ENCODE peak calls at places on chromosomes 5 and 9, in six cellular contexts. K is activated effector memory CD4-positive, alpha-beta T cell treated with anti-CD3 and anti-CD28 coated beads, Interleukin-2, amount 50 U/mL, for 16 hours; P is activated T-helper 1 cell treated with Interleukin-2 at 50 U/mL for 16 hours; G is A549; N is ovary; E is mammary epithelial cell. Q is an unnamed sample.

GRCh38 chr5:114249838-114250237 is 112.0 kb upstream of the KCNN2 start:
- DNase-seq in E (no peak), K (no peak), G (no peak), N (no peak), P (no peak), Q (no peak)

GRCh38 chr9:33818167-33818831 is 1.3 kb downstream of the UBE2R2 start:
- DNase-seq in G (no peak), P (no peak), E (peak), K (no peak), N (no peak), Q (no peak)

GRCh38 chr9:21856301-21857094 is 54.1 kb downstream of the MTAP start:
- DNase-seq in N (no peak), E (no peak), G (no peak), K (no peak), P (no peak), Q (no peak)

GRCh38 chr9:135073741-135074305 is 13.6 kb upstream of the OLFM1 start:
- DNase-seq in G (no peak), K (peak), P (no peak), N (no peak), E (no peak), Q (no peak)

GRCh38 chr5:107997338-107997979 is 326.7 kb upstream of the EFNA5 start:
- DNase-seq in G (no peak), E (no peak), P (no peak), N (no peak), K (no peak), Q (no peak)

GRCh38 chr9:34158362-34158869 is 20.4 kb upstream of the UBAP1 start:
- DNase-seq in N (no peak), G (peak), P (no peak), K (no peak), E (peak), Q (peak)

GRCh38 chr5:104702212-104702611 is 1139.6 kb upstream of the NUDT12 start:
- DNase-seq in G (no peak), P (no peak), N (no peak), K (no peak), E (peak), Q (no peak)

GRCh38 chr9:131117111-131117761 is 8.2 kb upstream of the NUP214 start:
- DNase-seq in N (no peak), E (no peak), K (no peak), P (no peak), G (no peak), Q (no peak)